ENCODE peak calls at places on chromosome 15, in five cellular contexts. X is GM23248, S is NCI-H2171, C is dorsolateral prefrontal cortex, I is tibial nerve. A is an unnamed sample.

GRCh38 chr15:98330258-98330657 is 318.1 kb upstream of the IGF1R start:
- DNase-seq in S (no peak), C (no peak), X (no peak), I (no peak), A (no peak)

GRCh38 chr15:101657968-101658784 is 6.0 kb upstream of the TM2D3 start:
- DNase-seq in S (peak; percentile 79), I (peak; percentile 14), X (no peak), C (no peak), A (no peak)

GRCh38 chr15:69316281-69316680 is 17.6 kb downstream of the PAQR5 start:
- DNase-seq in I (no peak), C (no peak), S (no peak), X (no peak), A (no peak)

GRCh38 chr15:56215769-56216168 is 27.9 kb downstream of the RFX7 start:
- DNase-seq in S (no peak), I (no peak), X (peak; percentile 71), C (no peak), A (no peak)

GRCh38 chr15:60620707-60621106 is 141.8 kb upstream of the ICE2 start:
- DNase-seq in S (no peak), X (peak; percentile 68), C (peak; percentile 32), I (no peak), A (peak; percentile 35)

GRCh38 chr15:90860942-90861675 is 7.3 kb upstream of the FURIN start:
- DNase-seq in S (no peak), C (no peak), I (no peak), X (no peak), A (no peak)

GRCh38 chr15:44808557-44808956 is 72.2 kb downstream of the TRIM69 start:
- DNase-seq in I (no peak), X (no peak), S (no peak), C (no peak), A (no peak)

GRCh38 chr15:56342653-56343052 is 22.6 kb upstream of the TEX9 start:
- DNase-seq in C (no peak), X (no peak), S (no peak), I (no peak), A (no peak)

GRCh38 chr15:34358948-34359347 is 8.0 kb downstream of the LPCAT4 start:
- DNase-seq in I (no peak), C (no peak), X (no peak), S (no peak), A (no peak)

GRCh38 chr15:71049706-71050422 is 65.4 kb upstream of the THSD4 start:
- DNase-seq in C (no peak), S (no peak), I (no peak), X (peak; percentile 46), A (no peak)

GRCh38 chr15:95930659-95931375 is 399.7 kb upstream of the NR2F2 start:
- DNase-seq in I (no peak), X (no peak), S (no peak), C (no peak), A (no peak)

GRCh38 chr15:31412824-31413223 is 86.2 kb downstream of the KLF13 start:
- DNase-seq in I (no peak), S (no peak), X (no peak), C (no peak), A (no peak)

GRCh38 chr15:52782514-52782913 is 7.6 kb downstream of the ONECUT1 start:
- DNase-seq in I (no peak), C (no peak), X (no peak), S (no peak), A (no peak)

GRCh38 chr15:78314181-78314581 is 14.8 kb upstream of the SKIC8 start:
- DNase-seq in S (no peak), X (no peak), C (no peak), I (no peak), A (no peak)

GRCh38 chr15:68389936-68390790 is 41.8 kb downstream of the ITGA11 start:
- DNase-seq in S (no peak), X (peak; percentile 35), I (no peak), C (no peak), A (no peak)

GRCh38 chr15:31887246-31887645 is 143.1 kb upstream of the CHRNA7 start:
- DNase-seq in I (no peak), X (no peak), S (peak; percentile 43), C (no peak), A (peak; percentile 35)

GRCh38 chr15:40084657-40085056 is 24.0 kb downstream of the BMF start:
- DNase-seq in C (no peak), S (no peak), X (no peak), I (no peak), A (peak; percentile 53)

GRCh38 chr15:71043373-71043772 is 71.9 kb upstream of the THSD4 start:
- DNase-seq in C (no peak), X (peak; percentile 76), S (no peak), I (no peak), A (no peak)

GRCh38 chr15:96947830-96948229 is 617.3 kb downstream of the NR2F2 start:
- DNase-seq in S (no peak), I (no peak), C (no peak), X (no peak), A (no peak)

GRCh38 chr15:55740981-55741591 is 1.9 kb downstream of the PRTG start:
- DNase-seq in X (no peak), I (no peak), S (no peak), C (no peak), A (no peak)

GRCh38 chr15:75947117-75947516 is 43.4 kb downstream of the FBXO22 start:
- DNase-seq in S (no peak), X (peak; percentile 96), I (no peak), C (no peak), A (no peak)

GRCh38 chr15:68154923-68155559 is 50.1 kb downstream of the CALML4 start:
- DNase-seq in X (peak; percentile 82), C (no peak), S (peak; percentile 20), I (peak; percentile 71), A (peak; percentile 18)

GRCh38 chr15:73244333-73244732 is 124.4 kb downstream of the HCN4 start:
- DNase-seq in C (no peak), X (no peak), S (no peak), I (no peak), A (no peak)

A was measured in posterior cingulate gyrus.